ENCODE peak calls at places on chromosomes 2 and 18, in nine cellular contexts. F is PC-3; M is GM23248; L is adipocyte; U is prostate gland; J is T1000; P is HFFc6; W is activated naive CD8-positive, alpha-beta T cell treated with anti-CD3 and anti-CD28 coated beads, Interleukin-2, amount 50 U/mL, for 24 hours; A is pancreas. K is an unnamed sample.

GRCh38 chr2:187390891-187391290 is 57.2 kb downstream of the CALCRL start:
- DNase-seq in J (peak), P (peak), L (peak), M (peak), W (no peak), F (peak), U (no peak), A (no peak), K (peak)

GRCh38 chr2:138365581-138365980 is 136.0 kb upstream of the SPOPL start:
- DNase-seq in W (no peak), J (no peak), M (no peak), A (no peak), P (no peak), U (no peak), L (no peak), F (no peak), K (no peak)

GRCh38 chr2:94956797-94957391 is 68.6 kb upstream of the MAL start:
- DNase-seq in U (peak), P (peak), L (peak), W (peak), J (no peak), M (peak), F (peak), A (no peak), K (peak)

GRCh38 chr18:41391616-41392610 is 563.1 kb upstream of the PIK3C3 start:
- DNase-seq in P (peak), F (peak), W (no peak), A (peak), U (peak), L (peak), J (no peak), M (peak), K (peak)

GRCh38 chr2:43100883-43101662 is 125.3 kb downstream of the ZFP36L2 start:
- DNase-seq in A (peak), M (peak), U (no peak), W (no peak), J (no peak), P (no peak), L (no peak), F (peak), K (no peak)

GRCh38 chr2:61993422-61994024 is 88.0 kb downstream of the COMMD1 start:
- DNase-seq in U (no peak), A (no peak), M (peak), F (peak), P (peak), W (no peak), L (peak), J (no peak), K (peak)

GRCh38 chr2:64562148-64562784 is 38.1 kb downstream of the AFTPH start:
- DNase-seq in W (no peak), U (no peak), J (no peak), L (peak), P (peak), M (peak), F (peak), A (no peak), K (peak)

GRCh38 chr2:142218471-142218870 is 87.7 kb upstream of the LRP1B start:
- DNase-seq in L (no peak), F (peak), M (peak), A (no peak), U (no peak), W (no peak), P (no peak), J (peak), K (peak)

GRCh38 chr2:47334356-47335136 is 68.4 kb upstream of the MSH2 start:
- DNase-seq in L (no peak), A (no peak), M (no peak), P (no peak), F (no peak), J (no peak), W (no peak), U (no peak), K (no peak)

GRCh38 chr2:64222942-64223511 is 78.8 kb upstream of the PELI1 start:
- DNase-seq in L (no peak), F (no peak), J (no peak), M (no peak), A (no peak), U (no peak), W (no peak), P (no peak), K (no peak)

GRCh38 chr2:182129188-182129707 is 143.6 kb downstream of the PPP1R1C start:
- DNase-seq in P (no peak), M (no peak), A (no peak), J (no peak), L (peak), U (no peak), W (no peak), F (no peak), K (no peak)

GRCh38 chr18:35971661-35972196 is 750 bp upstream of the RMP24 start:
- DNase-seq in A (no peak), J (no peak), M (no peak), L (no peak), P (no peak), W (peak), U (no peak), F (no peak), K (no peak)

GRCh38 chr2:167626301-167626700 is 621.1 kb downstream of the STK39 start:
- DNase-seq in U (no peak), P (no peak), M (no peak), F (no peak), J (no peak), A (no peak), L (peak), W (no peak), K (no peak)

GRCh38 chr2:52879561-52879960 is 888.0 kb upstream of the CHAC2 start:
- DNase-seq in F (no peak), P (no peak), U (no peak), M (no peak), L (no peak), A (no peak), W (no peak), J (no peak), K (no peak)

GRCh38 chr18:48735070-48735676 is 196.3 kb downstream of the CTIF start:
- DNase-seq in L (no peak), M (no peak), F (peak), U (no peak), J (no peak), A (no peak), W (no peak), P (peak), K (peak)

GRCh38 chr18:69257861-69258458 is 142.7 kb upstream of the DOK6 start:
- DNase-seq in P (no peak), W (no peak), F (peak), A (no peak), U (no peak), M (peak), J (no peak), L (peak), K (peak)

GRCh38 chr18:65587491-65587890 is 163.3 kb upstream of the CDH7 start:
- DNase-seq in W (no peak), L (no peak), P (no peak), J (no peak), M (no peak), F (peak), A (no peak), U (no peak), K (no peak)

GRCh38 chr2:48589170-48589767 is 28.4 kb upstream of the GTF2A1L start:
- DNase-seq in W (peak), P (peak), F (peak), M (peak), A (no peak), L (peak), U (no peak), J (no peak), K (peak)

GRCh38 chr2:110865188-110865587 is 132.8 kb downstream of the ACOXL start:
- DNase-seq in A (no peak), U (no peak), P (no peak), F (peak), J (no peak), L (no peak), M (no peak), W (peak), K (peak)

GRCh38 chr2:30206461-30207430 is 24.6 kb upstream of the LBH start:
- DNase-seq in P (no peak), U (no peak), W (no peak), F (no peak), M (peak), L (peak), J (no peak), A (no peak), K (no peak)

GRCh38 chr2:218129756-218130155 is 3.9 kb downstream of the CXCR2 start:
- DNase-seq in L (no peak), M (peak), U (no peak), F (peak), P (peak), A (no peak), W (no peak), J (no peak), K (peak)

GRCh38 chr18:35491689-35492077 is 6.1 kb downstream of the INO80C start:
- DNase-seq in F (no peak), J (no peak), W (no peak), L (no peak), P (no peak), U (no peak), A (no peak), M (no peak), K (no peak)

GRCh38 chr2:206799083-206799482 is 33.7 kb downstream of the FASTKD2 start:
- DNase-seq in M (peak), F (no peak), U (no peak), J (no peak), W (no peak), P (no peak), A (no peak), L (no peak), K (peak)

GRCh38 chr2:53559302-53559967 is 208.2 kb upstream of the CHAC2 start:
- DNase-seq in P (no peak), U (no peak), J (no peak), A (no peak), M (peak), L (no peak), W (no peak), F (peak), K (peak)

GRCh38 chr2:58569460-58570185 is 328.5 kb upstream of the FANCL start:
- DNase-seq in A (no peak), F (peak), J (no peak), U (no peak), P (no peak), W (no peak), M (peak), L (peak), K (peak)

GRCh38 chr2:95531254-95531771 is 46.8 kb upstream of the TRIM43B start:
- DNase-seq in L (no peak), U (no peak), F (no peak), A (no peak), M (peak), J (no peak), W (no peak), P (no peak), K (no peak)

GRCh38 chr18:67242001-67242400 is 274.5 kb downstream of the DSEL start:
- DNase-seq in P (no peak), U (no peak), F (no peak), W (no peak), A (no peak), L (no peak), J (no peak), M (no peak), K (peak)

GRCh38 chr2:241777167-241777685 is 604 bp downstream of the GAL3ST2 start:
- DNase-seq in L (no peak), F (no peak), A (no peak), P (no peak), M (no peak), J (no peak), W (peak), U (no peak), K (no peak)

K was measured in ELR.